ENCODE peak calls at places on chromosome 22, in eight cellular contexts. Z is ovary, D is H1, C is sigmoid colon, P is suprapubic skin, H is GM12878, Y is K562, G is SK-N-SH. T is an unnamed sample. For H3K9me3, the result is how much of the 10 kb centered on the place peaks cover.

GRCh38 chr22:25849514-25849913 is 107.5 kb downstream of the MYO18B start:
- DNase-seq in Z (no peak), D (no peak), C (no peak), P (no peak), H (no peak), Y (no peak), G (no peak), T (no peak)

GRCh38 chr22:44746836-44747519 is 5.4 kb upstream of the ARHGAP8 start:
- DNase-seq in Z (no peak), D (no peak), C (no peak), P (no peak), H (no peak), Y (no peak), G (no peak), T (peak)

GRCh38 chr22:43397766-43398165 is 14.0 kb upstream of the MPPED1 start:
- DNase-seq in Z (no peak), D (no peak), C (no peak), P (no peak), H (no peak), Y (no peak), G (no peak), T (no peak)

GRCh38 chr22:35842954-35843353 is 125.3 kb downstream of the APOL5 start:
- DNase-seq in Z (no peak), D (no peak), C (no peak), P (no peak), H (no peak), Y (peak), G (peak), T (no peak)

GRCh38 chr22:45006101-45006872 is 3.5 kb downstream of the PHF21B start:
- DNase-seq in Z (no peak), D (no peak), C (no peak), P (no peak), H (no peak), Y (no peak), G (no peak), T (no peak)

GRCh38 chr22:41092023-41092817 is at the start of gene EP300:
- DNase-seq in Z (peak), D (peak), C (peak), P (peak), H (no peak), Y (peak), G (peak), T (peak)

GRCh38 chr22:43566561-43567332 is 154.9 kb downstream of the MPPED1 start:
- DNase-seq in Z (no peak), D (no peak), C (no peak), P (no peak), H (no peak), Y (no peak), G (no peak), T (no peak)

GRCh38 chr22:30969532-30970355 is 679 bp downstream of the TUG1 start:
- DNase-seq in Z (no peak), D (no peak), C (peak), P (no peak), H (no peak), Y (peak), G (no peak), T (peak)

GRCh38 chr22:30265851-30266444 is 703 bp downstream of the OSM start:
- DNase-seq in Z (no peak), D (no peak), C (peak), P (no peak), H (no peak), Y (peak), G (no peak), T (peak)

GRCh38 chr22:24466831-24467249 is 28.3 kb upstream of the UPB1 start:
- DNase-seq in Z (peak), D (no peak), C (no peak), P (no peak), H (no peak), Y (peak), G (no peak), T (no peak)

GRCh38 chr22:44838316-44839016 is 86.1 kb downstream of the ARHGAP8 start:
- DNase-seq in Z (peak), D (no peak), C (no peak), P (no peak), H (no peak), Y (no peak), G (no peak), T (no peak)

GRCh38 chr22:42072606-42073330 is 1.3 kb upstream of the PHETA2 start:
- DNase-seq in Z (no peak), D (no peak), C (no peak), P (peak), H (no peak), Y (peak), G (no peak), T (no peak)

GRCh38 chr22:45323695-45324094 is 14.0 kb downstream of the FAM118A start:
- DNase-seq in Z (no peak), D (no peak), C (no peak), P (no peak), H (no peak), Y (no peak), G (no peak), T (no peak)

GRCh38 chr22:25745341-25746011 is 3.5 kb downstream of the MYO18B start:
- DNase-seq in Z (no peak), D (no peak), C (peak), P (no peak), H (no peak), Y (no peak), G (no peak), T (no peak)

GRCh38 chr22:35921777-35922176 is 106.8 kb downstream of the RBFOX2 start:
- DNase-seq in Z (no peak), D (peak), C (peak), P (no peak), H (peak), Y (peak), G (peak), T (peak)

GRCh38 chr22:42635531-42635930 is 4.9 kb downstream of the ATP5MGL start:
- DNase-seq in Z (no peak), D (no peak), C (peak), P (peak), H (no peak), Y (no peak), G (no peak), T (peak)

GRCh38 chr22:44404341-44405020 is 91.7 kb upstream of the SHISAL1 start:
- DNase-seq in Z (peak), D (no peak), C (peak), P (no peak), H (no peak), Y (no peak), G (no peak), T (no peak)

GRCh38 chr22:32048069-32048468 is 5.0 kb downstream of the SLC5A1 start:
- DNase-seq in Z (no peak), D (no peak), C (no peak), P (no peak), H (no peak), Y (no peak), G (no peak), T (no peak)

GRCh38 chr22:30211124-30211820 is 35.3 kb downstream of the LIF start:
- DNase-seq in Z (no peak), D (no peak), C (no peak), P (no peak), H (no peak), Y (no peak), G (peak), T (no peak)

GRCh38 chr22:44816141-44816540 is 63.8 kb downstream of the ARHGAP8 start:
- DNase-seq in Z (no peak), D (no peak), C (peak), P (no peak), H (no peak), Y (no peak), G (no peak), T (no peak)

GRCh38 chr22:43293259-43293658 is 49.9 kb downstream of the SCUBE1 start:
- DNase-seq in Z (no peak), D (no peak), C (peak), P (no peak), H (no peak), Y (peak), G (no peak), T (peak)

GRCh38 chr22:25680949-25681348 is 61.0 kb upstream of the MYO18B start:
- DNase-seq in Z (no peak), D (no peak), C (no peak), P (no peak), H (no peak), Y (no peak), G (no peak), T (no peak)

GRCh38 chr22:25172153-25172552 is 27.5 kb upstream of the CRYBB3 start:
- DNase-seq in Z (no peak), D (no peak), C (no peak), P (no peak), H (no peak), Y (no peak), G (peak), T (peak)

GRCh38 chr22:43867839-43868652 is 5.7 kb upstream of the SULT4A1 start:
- DNase-seq in Z (peak), D (peak), C (peak), P (no peak), H (no peak), Y (peak), G (no peak), T (peak)

GRCh38 chr22:17867160-17867785 is 93.0 kb upstream of the BID start:
- DNase-seq in Z (peak), D (no peak), C (peak), P (no peak), H (no peak), Y (peak), G (peak), T (no peak)

GRCh38 chr22:47687364-47687655 is 924.9 kb downstream of the TBC1D22A start:
- DNase-seq in Z (no peak), D (no peak), C (no peak), P (no peak), H (no peak), Y (no peak), G (no peak), T (no peak)

GRCh38 chr22:26884921-26885320 is 227.5 kb downstream of the MIAT start:
- DNase-seq in Z (no peak), D (peak), C (no peak), P (no peak), H (no peak), Y (no peak), G (no peak), T (no peak)

GRCh38 chr22:35567214-35567792 is 26.7 kb downstream of the RASD2 start:
- DNase-seq in Z (no peak), D (no peak), C (no peak), P (no peak), H (no peak), Y (no peak), G (no peak), T (no peak)

GRCh38 chr22:24481641-24482040 is 13.5 kb upstream of the UPB1 start:
- DNase-seq in Z (no peak), D (no peak), C (no peak), P (no peak), H (no peak), Y (no peak), G (no peak), T (no peak)

GRCh38 chr22:35510481-35510934 is 30.1 kb upstream of the RASD2 start:
- DNase-seq in Z (no peak), D (no peak), C (no peak), P (no peak), H (no peak), Y (no peak), G (no peak), T (no peak)

GRCh38 chr22:44706488-44706887 is 4.5 kb downstream of the PRR5 start:
- DNase-seq in Z (no peak), D (no peak), C (no peak), P (no peak), H (no peak), Y (no peak), G (no peak), T (no peak)

GRCh38 chr22:44348963-44349950 is 36.5 kb upstream of the SHISAL1 start:
- DNase-seq in Z (peak), D (no peak), C (no peak), P (no peak), H (no peak), Y (no peak), G (peak), T (no peak)

GRCh38 chr22:20663137-20663828 is 110.6 kb upstream of the SERPIND1 start:
- DNase-seq in Z (no peak), D (no peak), C (no peak), P (no peak), H (no peak), Y (no peak), G (no peak), T (no peak)

GRCh38 chr22:31271026-31271425 is 21.3 kb downstream of the PIK3IP1 start:
- DNase-seq in Z (no peak), D (no peak), C (no peak), P (no peak), H (no peak), Y (no peak), G (no peak), T (no peak)

GRCh38 chr22:42743501-42743991 is 22.9 kb upstream of the A4GALT start:
- DNase-seq in Z (peak), D (no peak), C (peak), P (peak), H (no peak), Y (no peak), G (no peak), T (no peak)

GRCh38 chr22:31475778-31476177 is 13.9 kb downstream of the EIF4ENIF1 start:
- DNase-seq in Z (no peak), D (no peak), C (no peak), P (no peak), H (no peak), Y (no peak), G (no peak), T (no peak)

GRCh38 chr22:23915230-23915754 is 21.1 kb downstream of the MIF start:
- DNase-seq in Z (no peak), D (no peak), C (no peak), P (no peak), H (no peak), Y (no peak), G (no peak), T (no peak)

GRCh38 chr22:44193537-44193896 is 12.8 kb downstream of the PARVG start:
- DNase-seq in Z (no peak), D (no peak), C (no peak), P (no peak), H (no peak), Y (no peak), G (no peak), T (no peak)

GRCh38 chr22:40058265-40058664 is 63.5 kb downstream of the FAM83F start:
- DNase-seq in Z (no peak), D (no peak), C (no peak), P (no peak), H (no peak), Y (peak), G (no peak), T (no peak)

GRCh38 chr22:48973694-48974041 is 854.0 kb downstream of the BRD1 start:
- DNase-seq in Z (no peak), D (peak), C (no peak), P (no peak), H (no peak), Y (no peak), G (no peak), T (no peak)
- H3K9me3 ChIP-seq in Z (under half), D (under half), C (under half), P (under half), H (under half), Y (under half), G (under half), T (under half)

DNA sequence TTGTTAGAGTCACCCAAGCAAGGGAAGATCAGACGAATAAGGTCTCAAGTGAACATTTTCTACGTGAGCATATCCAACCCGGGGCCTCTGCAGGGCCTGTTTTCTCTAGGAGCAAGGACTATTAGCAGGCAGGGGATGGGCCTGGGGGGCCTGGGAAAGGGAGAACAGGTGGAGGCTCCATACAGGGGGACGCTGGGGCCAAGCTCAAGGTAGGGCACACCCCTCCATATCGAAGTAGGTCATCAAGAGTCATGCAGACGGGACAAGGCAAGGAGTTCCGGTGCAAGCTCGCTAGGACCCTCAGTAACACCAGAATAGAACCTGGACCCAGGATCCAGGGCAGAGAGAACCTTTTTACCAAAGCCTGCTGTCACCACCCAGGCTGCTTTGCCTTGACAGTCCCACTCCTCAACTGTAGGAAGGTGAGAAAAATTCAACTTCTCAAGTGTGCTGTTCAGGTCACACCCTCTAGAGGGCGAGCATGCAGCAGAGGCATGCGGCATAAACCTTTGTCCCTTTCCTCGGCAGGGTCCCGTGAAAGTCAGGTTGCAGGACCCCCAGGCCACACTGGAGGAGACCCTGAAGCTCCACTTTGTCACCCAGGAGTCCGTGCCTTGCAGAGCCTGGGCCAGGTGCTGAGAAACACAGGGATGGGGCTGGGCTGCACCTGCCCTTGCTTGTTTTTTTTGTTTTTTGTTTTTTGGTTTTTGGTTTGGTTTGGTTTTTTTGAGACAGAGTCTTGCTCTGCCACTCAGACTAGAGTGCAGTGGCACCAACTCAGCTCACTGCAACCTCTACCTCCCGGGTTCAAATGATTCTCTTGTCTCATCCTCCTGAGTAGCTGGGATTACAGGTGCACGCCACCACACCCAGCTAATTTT is 8.6 kb upstream of the APOBEC3B start:
- DNase-seq in Z (no peak), D (peak), C (no peak), P (no peak), H (no peak), Y (peak), G (no peak), T (peak)
- TF ChIP-seq CTCF in Z (peak), D (peak), C (peak), P (peak), H (peak), Y (peak), G (no peak), T (peak)

GRCh38 chr22:37161442-37161841 is 11.7 kb upstream of the IL2RB start:
- DNase-seq in Z (no peak), D (no peak), C (no peak), P (no peak), H (no peak), Y (peak), G (no peak), T (no peak)
- TF ChIP-seq EP300 in Z (no peak), D (no peak), C (no peak), P (no peak), H (no peak), Y (no peak), G (no peak), T (no peak)

GRCh38 chr22:49646876-49647275 is 180.8 kb downstream of the BRD1 start:
- DNase-seq in Z (no peak), D (no peak), C (no peak), P (no peak), H (no peak), Y (no peak), G (no peak), T (no peak)
- H3K9me3 ChIP-seq in Z (under half), D (under half), C (under half), P (under half), H (under half), Y (under half), G (under half), T (under half)

GRCh38 chr22:50276143-50276542 is 6.0 kb upstream of the MAPK11 start:
- DNase-seq in Z (peak), D (peak), C (peak), P (no peak), H (peak), Y (no peak), G (peak), T (peak)
- TF ChIP-seq CTCF in Z (no peak), D (peak), C (peak), P (peak), H (peak), Y (peak), G (peak), T (no peak)

DNA sequence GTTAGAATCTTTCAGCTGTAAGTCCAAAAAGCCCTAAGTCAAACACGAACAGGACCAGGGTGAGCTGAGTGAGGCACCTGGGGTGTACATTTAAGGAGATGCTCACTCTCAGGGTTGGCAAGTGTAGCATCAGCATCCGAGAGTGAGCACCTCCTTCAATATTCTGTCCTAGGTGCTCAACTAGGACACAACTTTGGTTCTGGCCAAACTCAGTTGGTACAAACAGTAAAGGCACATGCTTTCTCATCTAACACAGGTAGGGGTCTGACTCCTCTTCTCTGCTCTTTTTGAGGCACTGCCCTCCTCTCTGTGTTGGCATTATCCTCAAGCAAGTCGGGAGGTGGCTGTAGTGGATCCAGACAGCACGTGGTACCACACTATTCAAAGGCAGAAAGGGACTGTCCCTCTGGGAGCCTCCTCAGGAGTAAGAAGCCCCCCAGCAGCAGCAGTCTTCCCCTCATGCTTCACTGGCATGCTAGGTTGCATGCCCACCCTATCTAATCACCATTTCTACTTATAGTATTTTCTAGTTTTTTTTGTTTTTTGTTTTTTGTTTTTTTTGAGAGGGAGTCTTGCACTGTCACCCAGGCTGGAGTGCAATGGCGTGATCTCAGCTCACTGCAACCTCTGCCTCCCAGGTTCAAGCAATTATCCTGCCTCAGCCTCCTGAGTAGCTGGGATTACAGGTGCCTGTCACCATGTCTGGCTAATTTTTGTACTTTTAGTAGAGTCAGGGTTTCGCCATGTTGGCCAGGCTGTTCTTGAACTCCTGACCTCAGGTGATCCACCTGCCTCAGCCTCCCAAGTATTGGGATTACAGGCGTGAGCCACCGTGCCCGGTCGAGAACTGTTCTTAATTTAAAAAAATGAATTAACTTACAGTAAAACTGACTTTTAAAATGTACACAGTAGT is 14.7 kb upstream of the MAPK1 start:
- DNase-seq in Z (no peak), D (no peak), C (no peak), P (no peak), H (no peak), Y (no peak), G (no peak), T (no peak)
- TF ChIP-seq EP300 in Z (no peak), D (no peak), C (no peak), P (no peak), H (no peak), Y (no peak), G (no peak), T (no peak)

DNA sequence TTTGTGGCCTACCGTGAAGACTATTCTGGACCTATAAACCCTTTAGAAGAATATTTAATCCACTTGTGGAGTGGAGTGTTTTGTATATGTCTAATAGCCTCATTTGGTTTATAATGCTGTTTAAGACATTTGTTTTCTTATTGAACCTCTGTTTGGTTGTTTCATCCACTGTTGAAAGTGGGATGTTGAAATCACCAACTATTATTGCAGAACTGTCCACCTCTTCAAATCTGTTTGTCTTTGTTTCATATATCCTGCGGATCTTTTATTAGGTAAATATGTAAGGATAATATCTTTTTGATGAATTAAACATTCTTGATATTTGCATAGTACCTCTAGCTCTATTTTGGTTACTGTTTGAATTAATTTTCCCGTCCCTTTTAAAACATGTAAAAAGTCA is 49.1 kb downstream of the XKR3 start:
- DNase-seq in Z (no peak), D (no peak), C (no peak), P (no peak), H (no peak), Y (no peak), G (no peak), T (no peak)
- H3K9me3 ChIP-seq in Z (under half), D (under half), C (under half), P (under half), H (under half), Y (under half), G (under half), T (under half)

GRCh38 chr22:46444390-46444854 is 93.0 kb downstream of the CELSR1 start:
- DNase-seq in Z (no peak), D (no peak), C (no peak), P (no peak), H (no peak), Y (no peak), G (no peak), T (peak)
- TF ChIP-seq CTCF in Z (no peak), D (peak), C (no peak), P (no peak), H (no peak), Y (no peak), G (peak), T (no peak)

T was measured in stomach.